ENCODE peak calls at places on chromosomes 5 and 9, in five cellular contexts. One of them, this sample, is unnamed. For H3K36me3, the result is how much of the 10 kb centered on the place peaks cover.

GRCh38 chr5:126852104-126852531 is 75.2 kb downstream of the LMNB1 start:
- DNase-seq in neuronal stem cell: no peak
- DNase-seq in MM.1S: no peak
- DNase-seq in colonic mucosa: no peak
- DNase-seq in astrocyte: no peak
- DNase-seq in this sample: peak

GRCh38 chr5:120848883-120849282 is 384.8 kb downstream of the PRR16 start:
- DNase-seq in neuronal stem cell: no peak
- DNase-seq in MM.1S: no peak
- DNase-seq in colonic mucosa: no peak
- DNase-seq in astrocyte: no peak
- DNase-seq in this sample: no peak

GRCh38 chr5:98168862-98169261 is 604.6 kb upstream of the RGMB start:
- DNase-seq in neuronal stem cell: no peak
- DNase-seq in MM.1S: no peak
- DNase-seq in colonic mucosa: no peak
- DNase-seq in astrocyte: no peak
- DNase-seq in this sample: no peak

GRCh38 chr5:163561339-163561738 is 55.9 kb downstream of the MAT2B start:
- DNase-seq in neuronal stem cell: no peak
- DNase-seq in MM.1S: no peak
- DNase-seq in colonic mucosa: no peak
- DNase-seq in astrocyte: no peak
- DNase-seq in this sample: no peak

GRCh38 chr9:120066315-120066714 is 513.7 kb downstream of the CDK5RAP2 start:
- DNase-seq in neuronal stem cell: no peak
- DNase-seq in MM.1S: no peak
- DNase-seq in colonic mucosa: no peak
- DNase-seq in astrocyte: no peak
- DNase-seq in this sample: no peak

GRCh38 chr5:147874910-147875367 is 3.6 kb upstream of the SCGB3A2 start:
- DNase-seq in neuronal stem cell: no peak
- DNase-seq in MM.1S: no peak
- DNase-seq in colonic mucosa: no peak
- DNase-seq in astrocyte: no peak
- DNase-seq in this sample: no peak

GRCh38 chr9:88983865-88984542 is 7.3 kb upstream of the S1PR3 start:
- DNase-seq in neuronal stem cell: no peak
- DNase-seq in MM.1S: no peak
- DNase-seq in colonic mucosa: no peak
- DNase-seq in astrocyte: no peak
- DNase-seq in this sample: no peak

GRCh38 chr9:72382405-72382804 is 17.4 kb upstream of the ZFAND5 start:
- DNase-seq in neuronal stem cell: no peak
- DNase-seq in MM.1S: no peak
- DNase-seq in colonic mucosa: no peak
- DNase-seq in astrocyte: peak
- DNase-seq in this sample: no peak

GRCh38 chr5:132489051-132489770 is 1.4 kb downstream of the IRF1 start:
- DNase-seq in neuronal stem cell: no peak
- DNase-seq in MM.1S: no peak
- DNase-seq in colonic mucosa: peak
- DNase-seq in astrocyte: no peak
- DNase-seq in this sample: peak

GRCh38 chr5:111685969-111686368 is 71.0 kb downstream of the NREP start:
- DNase-seq in neuronal stem cell: no peak
- DNase-seq in MM.1S: no peak
- DNase-seq in colonic mucosa: no peak
- DNase-seq in astrocyte: no peak
- DNase-seq in this sample: no peak

GRCh38 chr9:78261403-78262001 is 25.6 kb downstream of the CEP78 start:
- DNase-seq in neuronal stem cell: no peak
- DNase-seq in MM.1S: peak
- DNase-seq in colonic mucosa: no peak
- DNase-seq in astrocyte: peak
- DNase-seq in this sample: no peak

GRCh38 chr5:181160144-181160754 is 12.9 kb downstream of the OR2V2 start:
- DNase-seq in neuronal stem cell: peak
- DNase-seq in MM.1S: peak
- DNase-seq in colonic mucosa: no peak
- DNase-seq in astrocyte: peak
- DNase-seq in this sample: peak

GRCh38 chr5:145825751-145826180 is 9.4 kb downstream of the PRELID2 start:
- DNase-seq in neuronal stem cell: peak
- DNase-seq in MM.1S: peak
- DNase-seq in colonic mucosa: no peak
- DNase-seq in astrocyte: peak
- DNase-seq in this sample: no peak

GRCh38 chr5:73152411-73153388 is 20.3 kb upstream of the TMEM174 start:
- DNase-seq in neuronal stem cell: no peak
- DNase-seq in MM.1S: no peak
- DNase-seq in colonic mucosa: peak
- DNase-seq in astrocyte: no peak
- DNase-seq in this sample: no peak

GRCh38 chr5:133407277-133407632 is 205.1 kb downstream of the FSTL4 start:
- DNase-seq in neuronal stem cell: no peak
- DNase-seq in MM.1S: no peak
- DNase-seq in colonic mucosa: no peak
- DNase-seq in astrocyte: no peak
- DNase-seq in this sample: no peak

GRCh38 chr5:160434022-160434531 is 12.4 kb downstream of the PTTG1 start:
- DNase-seq in neuronal stem cell: peak
- DNase-seq in MM.1S: no peak
- DNase-seq in colonic mucosa: no peak
- DNase-seq in astrocyte: peak
- DNase-seq in this sample: no peak

GRCh38 chr5:14730881-14731280 is 66.4 kb downstream of the OTULIN start:
- DNase-seq in neuronal stem cell: no peak
- DNase-seq in MM.1S: no peak
- DNase-seq in colonic mucosa: no peak
- DNase-seq in astrocyte: no peak
- DNase-seq in this sample: no peak

GRCh38 chr5:38938424-38938823 is 92.6 kb downstream of the OSMR start:
- DNase-seq in neuronal stem cell: no peak
- DNase-seq in MM.1S: no peak
- DNase-seq in colonic mucosa: no peak
- DNase-seq in astrocyte: peak
- DNase-seq in this sample: no peak

GRCh38 chr5:1536298-1537165 is 12.8 kb upstream of the LPCAT1 start:
- DNase-seq in neuronal stem cell: no peak
- DNase-seq in MM.1S: peak
- DNase-seq in colonic mucosa: peak
- DNase-seq in astrocyte: no peak
- DNase-seq in this sample: peak

GRCh38 chr9:119768266-119768665 is 399.0 kb upstream of the BRINP1 start:
- DNase-seq in neuronal stem cell: no peak
- DNase-seq in MM.1S: no peak
- DNase-seq in colonic mucosa: no peak
- DNase-seq in astrocyte: no peak
- DNase-seq in this sample: no peak

GRCh38 chr5:93245226-93245625 is 335.8 kb downstream of the NR2F1-AS1 start:
- DNase-seq in neuronal stem cell: no peak
- DNase-seq in MM.1S: no peak
- DNase-seq in colonic mucosa: no peak
- DNase-seq in astrocyte: no peak
- DNase-seq in this sample: no peak

GRCh38 chr5:87944553-87945320 is 323.9 kb downstream of the TMEM161B start:
- DNase-seq in neuronal stem cell: peak
- DNase-seq in MM.1S: no peak
- DNase-seq in colonic mucosa: no peak
- DNase-seq in astrocyte: peak
- DNase-seq in this sample: peak

GRCh38 chr9:117412006-117412715 is 2.7 kb downstream of the ASTN2 start:
- DNase-seq in neuronal stem cell: no peak
- DNase-seq in MM.1S: no peak
- DNase-seq in colonic mucosa: no peak
- DNase-seq in astrocyte: no peak
- DNase-seq in this sample: no peak

GRCh38 chr5:168308976-168309598 is 17.6 kb downstream of the WWC1 start:
- DNase-seq in neuronal stem cell: no peak
- DNase-seq in MM.1S: no peak
- DNase-seq in colonic mucosa: no peak
- DNase-seq in astrocyte: no peak
- DNase-seq in this sample: no peak

GRCh38 chr9:131382850-131383729 is 10.8 kb upstream of the PRRC2B start:
- DNase-seq in neuronal stem cell: peak
- DNase-seq in MM.1S: peak
- DNase-seq in colonic mucosa: no peak
- DNase-seq in astrocyte: peak
- DNase-seq in this sample: peak

GRCh38 chr5:35671516-35671915 is 53.9 kb downstream of the SPEF2 start:
- DNase-seq in neuronal stem cell: no peak
- DNase-seq in MM.1S: no peak
- DNase-seq in colonic mucosa: no peak
- DNase-seq in astrocyte: no peak
- DNase-seq in this sample: no peak

GRCh38 chr9:96859461-96860198 is 5.3 kb upstream of the ZNF782 start:
- DNase-seq in neuronal stem cell: no peak
- DNase-seq in MM.1S: no peak
- DNase-seq in colonic mucosa: no peak
- DNase-seq in astrocyte: peak
- DNase-seq in this sample: no peak

GRCh38 chr9:111253742-111254437 is 76.1 kb downstream of the OR2K2 start:
- DNase-seq in neuronal stem cell: no peak
- DNase-seq in MM.1S: no peak
- DNase-seq in colonic mucosa: no peak
- DNase-seq in astrocyte: no peak
- DNase-seq in this sample: no peak

DNA sequence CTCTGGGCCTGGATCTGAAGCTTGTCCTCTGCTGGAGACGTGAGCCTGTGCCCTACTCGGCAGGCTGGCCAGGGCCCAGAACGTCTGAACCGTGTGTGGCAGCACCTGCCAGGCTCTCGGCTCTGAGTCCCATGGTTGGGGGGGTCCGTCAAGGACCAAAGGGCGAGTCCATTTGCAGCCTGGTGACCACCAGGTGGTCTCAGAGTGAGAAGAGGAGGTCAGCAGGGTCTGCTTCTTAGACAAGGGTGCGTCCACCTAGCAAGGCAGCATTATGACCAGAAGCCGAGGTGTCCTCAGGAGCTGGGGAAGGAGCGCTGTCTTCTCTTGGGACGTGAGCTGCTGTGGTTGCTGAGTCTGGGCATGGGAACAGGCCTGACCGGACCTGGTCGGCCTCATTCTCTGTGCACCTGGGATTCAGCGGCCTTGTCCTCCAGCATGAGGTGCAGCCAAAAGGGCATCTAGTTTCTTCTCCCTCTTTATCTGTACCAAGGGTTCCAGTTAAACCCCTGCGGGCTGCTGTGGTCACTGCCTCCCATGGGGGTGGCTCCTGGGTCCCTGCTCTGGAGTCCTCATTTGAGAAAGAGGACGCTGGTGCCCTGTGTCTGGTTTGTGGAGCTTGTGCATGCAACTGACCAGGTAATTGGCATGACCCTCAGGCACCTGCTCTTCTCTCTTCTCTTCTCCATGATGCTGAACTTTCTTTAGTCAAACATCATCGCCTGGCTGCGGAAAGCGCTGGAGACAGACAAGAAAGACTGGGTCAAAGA is 14.4 kb downstream of the EXOC3 start:
- DNase-seq in neuronal stem cell: no peak
- DNase-seq in MM.1S: no peak
- DNase-seq in colonic mucosa: no peak
- DNase-seq in astrocyte: no peak
- DNase-seq in this sample: peak
- H3K36me3 ChIP-seq in neuronal stem cell: under half
- H3K36me3 ChIP-seq in MM.1S: under half
- H3K36me3 ChIP-seq in colonic mucosa: under half
- H3K36me3 ChIP-seq in astrocyte: under half
- H3K36me3 ChIP-seq in this sample: under half

GRCh38 chr9:35725362-35725761 is 6.6 kb downstream of the TLN1 start:
- DNase-seq in neuronal stem cell: no peak
- DNase-seq in MM.1S: no peak
- DNase-seq in colonic mucosa: no peak
- DNase-seq in astrocyte: no peak
- DNase-seq in this sample: no peak

GRCh38 chr9:35723426-35723825 is 8.6 kb downstream of the TLN1 start:
- DNase-seq in neuronal stem cell: no peak
- DNase-seq in MM.1S: no peak
- DNase-seq in colonic mucosa: no peak
- DNase-seq in astrocyte: no peak
- DNase-seq in this sample: no peak

GRCh38 chr9:35727676-35728040 is 4.3 kb downstream of the TLN1 start:
- DNase-seq in neuronal stem cell: no peak
- DNase-seq in MM.1S: no peak
- DNase-seq in colonic mucosa: no peak
- DNase-seq in astrocyte: no peak
- DNase-seq in this sample: no peak

GRCh38 chr9:35726876-35727438 is 5.0 kb downstream of the TLN1 start:
- DNase-seq in neuronal stem cell: no peak
- DNase-seq in MM.1S: no peak
- DNase-seq in colonic mucosa: no peak
- DNase-seq in astrocyte: peak
- DNase-seq in this sample: no peak

DNA sequence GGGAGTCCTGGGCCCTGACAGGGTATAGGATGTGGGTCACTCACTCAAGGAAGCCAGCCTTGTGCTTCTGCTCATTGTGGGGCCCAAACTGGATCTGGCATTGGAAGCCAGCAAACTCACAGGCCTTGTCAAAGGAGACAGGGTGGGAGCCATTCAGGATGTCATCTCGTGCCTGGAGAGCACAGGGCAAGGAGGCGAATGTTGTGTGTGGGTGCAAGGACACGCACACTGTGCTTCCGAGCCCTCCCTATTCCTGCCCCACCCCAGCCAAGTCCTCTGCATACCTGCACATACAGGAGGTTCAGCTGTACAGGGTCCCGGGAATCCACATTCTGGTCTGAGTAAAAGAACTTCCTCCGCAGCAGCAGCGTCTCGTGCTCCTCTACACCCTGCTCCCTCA is 8.1 kb downstream of the TLN1 start:
- DNase-seq in neuronal stem cell: no peak
- DNase-seq in MM.1S: no peak
- DNase-seq in colonic mucosa: no peak
- DNase-seq in astrocyte: no peak
- DNase-seq in this sample: no peak
- H3K36me3 ChIP-seq in neuronal stem cell: half or more
- H3K36me3 ChIP-seq in MM.1S: under half
- H3K36me3 ChIP-seq in colonic mucosa: under half
- H3K36me3 ChIP-seq in astrocyte: half or more
- H3K36me3 ChIP-seq in this sample: under half

DNA sequence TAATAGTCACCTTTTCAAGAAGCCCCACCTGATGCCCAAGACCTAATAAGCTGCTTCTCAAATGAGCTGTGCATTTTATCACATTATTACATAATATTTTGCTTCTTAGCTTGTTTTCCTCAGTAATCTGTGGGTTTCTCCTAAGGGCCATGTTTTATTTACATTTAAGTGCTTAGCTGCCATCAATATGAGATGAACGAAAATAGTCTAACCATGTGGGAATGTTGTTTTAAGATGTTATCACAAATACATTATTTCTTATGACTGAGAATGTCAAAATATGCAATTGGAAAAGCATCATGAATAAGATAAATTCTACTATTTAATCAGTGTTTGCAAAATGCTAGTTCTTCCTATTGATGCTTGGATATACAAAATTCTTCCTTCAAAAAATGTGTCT is 10.1 kb downstream of the ARRDC3 start:
- DNase-seq in neuronal stem cell: no peak
- DNase-seq in MM.1S: no peak
- DNase-seq in colonic mucosa: no peak
- DNase-seq in astrocyte: no peak
- DNase-seq in this sample: no peak
- H3K36me3 ChIP-seq in neuronal stem cell: under half
- H3K36me3 ChIP-seq in MM.1S: half or more
- H3K36me3 ChIP-seq in colonic mucosa: under half
- H3K36me3 ChIP-seq in astrocyte: half or more
- H3K36me3 ChIP-seq in this sample: under half

GRCh38 chr9:127444283-127444920 is 6.8 kb downstream of the RPL12 start:
- DNase-seq in neuronal stem cell: no peak
- DNase-seq in MM.1S: no peak
- DNase-seq in colonic mucosa: no peak
- DNase-seq in astrocyte: no peak
- DNase-seq in this sample: no peak
- H3K36me3 ChIP-seq in neuronal stem cell: half or more
- H3K36me3 ChIP-seq in MM.1S: under half
- H3K36me3 ChIP-seq in colonic mucosa: under half
- H3K36me3 ChIP-seq in astrocyte: half or more
- H3K36me3 ChIP-seq in this sample: under half